ENCODE peak calls at places on chromosomes 7 and 10, in five cellular contexts. U is GM13977, A is cardiac fibroblast, C is ACHN, J is NCI-H1417. L is an unnamed sample.
A peak's percentile ranks its signal among the peaks of the same experiment; 100 is the strongest.

GRCh38 chr10:86247588-86247987 is 119.0 kb downstream of the GRID1 start:
- DNase-seq in A (no peak), J (no peak), U (no peak), C (no peak), L (no peak)

GRCh38 chr7:96675548-96675947 is 34.1 kb downstream of the SEM1 start:
- DNase-seq in U (no peak), A (peak; percentile 6), C (no peak), J (peak; percentile 4), L (no peak)

GRCh38 chr7:127678947-127679346 is 27.0 kb downstream of the SND1 start:
- DNase-seq in J (no peak), A (no peak), U (peak; percentile 26), C (peak; percentile 34), L (no peak)

GRCh38 chr7:27115161-27116018 is 12.9 kb upstream of the HOXA2 start:
- DNase-seq in J (no peak), C (peak; percentile 96), U (no peak), A (no peak), L (peak; percentile 84)

GRCh38 chr7:1985071-1985470 is 247.7 kb downstream of the MAD1L1 start:
- DNase-seq in U (no peak), J (no peak), C (no peak), A (no peak), L (no peak)

GRCh38 chr10:30818010-30818660 is 188.6 kb upstream of the LYZL2 start:
- DNase-seq in C (peak; percentile 62), J (no peak), A (peak; percentile 93), U (peak; percentile 40), L (peak; percentile 41)

GRCh38 chr7:156764016-156764669 is 123.6 kb downstream of the RNF32 start:
- DNase-seq in A (peak; percentile 85), C (peak; percentile 87), U (no peak), J (peak; percentile 40), L (peak; percentile 48)

GRCh38 chr7:68963547-68963946 is 634.7 kb upstream of the AUTS2 start:
- DNase-seq in U (no peak), A (peak; percentile 71), J (no peak), C (no peak), L (no peak)

GRCh38 chr10:52108236-52108635 is 205.8 kb upstream of the DKK1 start:
- DNase-seq in J (no peak), C (no peak), U (no peak), A (no peak), L (no peak)

GRCh38 chr7:2974093-2974819 is 69.4 kb downstream of the CARD11 start:
- DNase-seq in C (no peak), A (no peak), U (no peak), J (no peak), L (no peak)

GRCh38 chr10:77368006-77368405 is 269.6 kb downstream of the KCNMA1 start:
- DNase-seq in C (no peak), U (no peak), A (no peak), J (no peak), L (no peak)

GRCh38 chr7:28411876-28412662 is at the start of gene CREB5:
- DNase-seq in J (no peak), C (peak; percentile 88), A (no peak), U (peak; percentile 23), L (no peak)

GRCh38 chr7:114007391-114007790 is 88.6 kb upstream of the PPP1R3A start:
- DNase-seq in U (no peak), J (no peak), A (no peak), C (no peak), L (no peak)

GRCh38 chr10:99124376-99124775 is 111.3 kb downstream of the HPSE2 start:
- DNase-seq in A (no peak), C (no peak), U (no peak), J (no peak), L (no peak)

GRCh38 chr10:68668231-68668630 is 52.8 kb upstream of the CCAR1 start:
- DNase-seq in U (no peak), A (no peak), J (no peak), C (no peak), L (no peak)

GRCh38 chr10:120005408-120006280 is 113.1 kb downstream of the SEC23IP start:
- DNase-seq in A (no peak), C (no peak), U (no peak), J (no peak), L (no peak)

GRCh38 chr7:38367301-38367700 is 93.9 kb upstream of the TARP start:
- DNase-seq in U (no peak), C (no peak), J (no peak), A (no peak), L (no peak)

GRCh38 chr10:100978896-100979185 is 8.5 kb downstream of the MRPL43 start:
- DNase-seq in J (no peak), A (no peak), U (no peak), C (no peak), L (no peak)

GRCh38 chr7:116554436-116554835 is 29.6 kb downstream of the CAV1 start:
- DNase-seq in J (no peak), A (peak; percentile 44), C (no peak), U (no peak), L (no peak)

GRCh38 chr10:98074315-98074911 is 44.0 kb upstream of the CRTAC1 start:
- DNase-seq in C (peak; percentile 33), A (peak; percentile 17), J (no peak), U (no peak), L (peak; percentile 3)

GRCh38 chr7:54394877-54395276 is 147.3 kb upstream of the VSTM2A start:
- DNase-seq in J (no peak), C (no peak), U (no peak), A (no peak), L (no peak)

GRCh38 chr10:93462881-93463280 is 19.3 kb downstream of the MYOF start:
- DNase-seq in U (no peak), C (no peak), A (peak; percentile 83), J (no peak), L (no peak)

GRCh38 chr10:6473430-6473829 is 106.6 kb downstream of the PRKCQ start:
- DNase-seq in U (peak; percentile 57), C (no peak), A (no peak), J (no peak), L (no peak)

GRCh38 chr7:24972166-24972477 is 7.9 kb downstream of the OSBPL3 start:
- DNase-seq in U (no peak), C (no peak), J (no peak), A (no peak), L (no peak)

GRCh38 chr10:95730233-95730632 is 25.7 kb upstream of the ENTPD1 start:
- DNase-seq in A (no peak), C (no peak), J (no peak), U (no peak), L (no peak)

GRCh38 chr7:98357751-98358161 is 43.1 kb downstream of the BAIAP2L1 start:
- DNase-seq in U (no peak), A (peak; percentile 59), J (no peak), C (peak; percentile 83), L (peak; percentile 7)

GRCh38 chr10:11689945-11690736 is 52.0 kb upstream of the ECHDC3 start:
- DNase-seq in A (no peak), C (no peak), J (no peak), U (no peak), L (no peak)